ENCODE peak calls at places on chromosomes 16 and 17, in ten cellular contexts. U is lung; P is Panc1; L is left lung; Y is psoas muscle; I is CD8-positive, alpha-beta T cell; R is neural progenitor cell; F is mammary epithelial cell; X is bronchial epithelial cell; Q is GM23248. G is an unnamed sample.

GRCh38 chr16:69253796-69254426 is 57.2 kb upstream of the VPS4A start:
- DNase-seq in U (no peak), P (no peak), L (no peak), Y (no peak), I (no peak), R (no peak), F (no peak), X (no peak), Q (peak), G (no peak)

GRCh38 chr17:47220531-47220999 is 11.4 kb downstream of the MYL4 start:
- DNase-seq in U (no peak), P (no peak), L (no peak), Y (no peak), I (peak), R (no peak), F (no peak), X (peak), Q (no peak), G (no peak)

GRCh38 chr17:9195961-9196668 is 174.8 kb downstream of the NTN1 start:
- DNase-seq in U (no peak), P (no peak), L (no peak), Y (no peak), I (no peak), R (peak), F (no peak), X (no peak), Q (no peak), G (no peak)

GRCh38 chr16:75653926-75654325 is 6.4 kb downstream of the TERF2IP start:
- DNase-seq in U (no peak), P (no peak), L (no peak), Y (no peak), I (no peak), R (no peak), F (no peak), X (no peak), Q (peak), G (peak)

GRCh38 chr17:35312790-35313711 is 60.4 kb downstream of the SLFN11 start:
- DNase-seq in U (peak), P (peak), L (peak), Y (peak), I (peak), R (peak), F (peak), X (peak), Q (peak), G (peak)

GRCh38 chr16:88896238-88897065 is 30.0 kb upstream of the PABPN1L start:
- DNase-seq in U (no peak), P (no peak), L (no peak), Y (peak), I (no peak), R (no peak), F (no peak), X (no peak), Q (no peak), G (no peak)

GRCh38 chr16:67537636-67538591 is 9.3 kb downstream of the RIPOR1 start:
- DNase-seq in U (peak), P (no peak), L (peak), Y (peak), I (peak), R (peak), F (no peak), X (no peak), Q (peak), G (no peak)

GRCh38 chr17:11182430-11182829 is 58.6 kb upstream of the SHISA6 start:
- DNase-seq in U (no peak), P (no peak), L (no peak), Y (no peak), I (no peak), R (no peak), F (no peak), X (no peak), Q (no peak), G (no peak)

GRCh38 chr16:56617212-56618085 is 8.1 kb upstream of the MT1E start:
- DNase-seq in U (peak), P (no peak), L (peak), Y (peak), I (peak), R (peak), F (peak), X (peak), Q (peak), G (no peak)

GRCh38 chr16:16890964-16891363 is 512.0 kb downstream of the NPIPA7 start:
- DNase-seq in U (no peak), P (no peak), L (no peak), Y (no peak), I (no peak), R (no peak), F (no peak), X (no peak), Q (no peak), G (no peak)

GRCh38 chr16:84218961-84219360 is 20.9 kb downstream of the KCNG4 start:
- DNase-seq in U (no peak), P (no peak), L (no peak), Y (no peak), I (no peak), R (peak), F (no peak), X (no peak), Q (no peak), G (no peak)

GRCh38 chr16:65214196-65214595 is 92.3 kb upstream of the CDH11 start:
- DNase-seq in U (no peak), P (no peak), L (no peak), Y (no peak), I (no peak), R (no peak), F (no peak), X (peak), Q (peak), G (no peak)

GRCh38 chr17:51739245-51739886 is 419.1 kb downstream of the CA10 start:
- DNase-seq in U (no peak), P (no peak), L (no peak), Y (no peak), I (no peak), R (no peak), F (no peak), X (no peak), Q (no peak), G (no peak)

GRCh38 chr17:61352408-61352770 is 47.3 kb upstream of the TBX2 start:
- DNase-seq in U (no peak), P (no peak), L (no peak), Y (no peak), I (no peak), R (no peak), F (no peak), X (no peak), Q (no peak), G (no peak)

GRCh38 chr16:13101828-13102227 is 200.4 kb downstream of the SHISA9 start:
- DNase-seq in U (no peak), P (no peak), L (no peak), Y (no peak), I (no peak), R (no peak), F (no peak), X (no peak), Q (no peak), G (no peak)

GRCh38 chr16:12188674-12189249 is 212.2 kb downstream of the SNX29 start:
- DNase-seq in U (no peak), P (no peak), L (no peak), Y (no peak), I (no peak), R (no peak), F (peak), X (no peak), Q (peak), G (no peak)

GRCh38 chr16:49835116-49835880 is 20.6 kb downstream of the ZNF423 start:
- DNase-seq in U (no peak), P (no peak), L (no peak), Y (no peak), I (no peak), R (no peak), F (no peak), X (no peak), Q (no peak), G (no peak)

GRCh38 chr16:72847187-72848044 is 200.5 kb downstream of the ZFHX3 start:
- DNase-seq in U (no peak), P (no peak), L (no peak), Y (no peak), I (no peak), R (peak), F (no peak), X (peak), Q (peak), G (no peak)

GRCh38 chr17:28227278-28228108 is 91.5 kb upstream of the TMEM97 start:
- DNase-seq in U (peak), P (no peak), L (peak), Y (peak), I (no peak), R (peak), F (peak), X (peak), Q (peak), G (no peak)

GRCh38 chr16:89572042-89572441 is 3.5 kb upstream of the CPNE7 start:
- DNase-seq in U (no peak), P (no peak), L (no peak), Y (no peak), I (no peak), R (no peak), F (no peak), X (no peak), Q (peak), G (no peak)

GRCh38 chr16:46737621-46738214 is 10.4 kb downstream of the MYLK3 start:
- DNase-seq in U (no peak), P (no peak), L (no peak), Y (no peak), I (no peak), R (no peak), F (no peak), X (no peak), Q (no peak), G (no peak)

GRCh38 chr17:68821860-68822693 is 133.1 kb downstream of the ABCA8 start:
- DNase-seq in U (no peak), P (peak), L (no peak), Y (no peak), I (no peak), R (no peak), F (peak), X (peak), Q (peak), G (peak)

GRCh38 chr16:55735120-55735781 is 79.5 kb downstream of the SLC6A2 start:
- DNase-seq in U (no peak), P (no peak), L (no peak), Y (no peak), I (no peak), R (no peak), F (peak), X (peak), Q (no peak), G (no peak)

GRCh38 chr17:42991471-42991870 is 6.7 kb upstream of the RPL27 start:
- DNase-seq in U (no peak), P (no peak), L (no peak), Y (no peak), I (no peak), R (no peak), F (no peak), X (no peak), Q (no peak), G (no peak)

GRCh38 chr16:1745900-1746692 is 25.2 kb downstream of the NME3 start:
- DNase-seq in U (no peak), P (no peak), L (no peak), Y (no peak), I (no peak), R (no peak), F (no peak), X (no peak), Q (no peak), G (peak)

GRCh38 chr17:11996722-11997146 is 541 bp downstream of the ZNF18 start:
- DNase-seq in U (no peak), P (no peak), L (peak), Y (no peak), I (peak), R (no peak), F (peak), X (peak), Q (peak), G (no peak)

GRCh38 chr17:61382796-61383688 is 16.6 kb upstream of the TBX2 start:
- DNase-seq in U (no peak), P (no peak), L (no peak), Y (no peak), I (no peak), R (no peak), F (no peak), X (no peak), Q (no peak), G (no peak)

GRCh38 chr17:81184596-81184995 is 18.6 kb upstream of the AATK start:
- DNase-seq in U (no peak), P (no peak), L (no peak), Y (no peak), I (no peak), R (peak), F (no peak), X (no peak), Q (no peak), G (no peak)

GRCh38 chr17:41976142-41976768 is 9.7 kb downstream of the CNP start:
- DNase-seq in U (no peak), P (no peak), L (no peak), Y (no peak), I (no peak), R (no peak), F (no peak), X (no peak), Q (peak), G (no peak)

GRCh38 chr17:40556884-40557414 is 8.3 kb downstream of the CCR7 start:
- DNase-seq in U (peak), P (no peak), L (no peak), Y (no peak), I (no peak), R (no peak), F (no peak), X (no peak), Q (no peak), G (no peak)

GRCh38 chr17:36123431-36123830 is 19.8 kb downstream of the CCL4 start:
- DNase-seq in U (no peak), P (no peak), L (no peak), Y (no peak), I (no peak), R (no peak), F (no peak), X (no peak), Q (no peak), G (no peak)

GRCh38 chr17:57257213-57257873 is 1.0 kb downstream of the MSI2 start:
- DNase-seq in U (no peak), P (no peak), L (no peak), Y (no peak), I (no peak), R (peak), F (no peak), X (no peak), Q (peak), G (no peak)

GRCh38 chr16:70253291-70254094 is 1.8 kb upstream of the EXOSC6 start:
- DNase-seq in U (no peak), P (no peak), L (no peak), Y (no peak), I (no peak), R (peak), F (no peak), X (peak), Q (peak), G (no peak)

GRCh38 chr17:33142703-33143299 is 150.3 kb downstream of the ASIC2 start:
- DNase-seq in U (no peak), P (no peak), L (no peak), Y (no peak), I (no peak), R (peak), F (peak), X (peak), Q (peak), G (no peak)

GRCh38 chr17:41687828-41688640 is 651 bp upstream of the EIF1 start:
- DNase-seq in U (peak), P (no peak), L (peak), Y (peak), I (peak), R (no peak), F (peak), X (peak), Q (peak), G (no peak)

GRCh38 chr17:40980594-40980993 is 3.5 kb downstream of the KRT40 start:
- DNase-seq in U (no peak), P (no peak), L (no peak), Y (peak), I (no peak), R (no peak), F (no peak), X (no peak), Q (no peak), G (no peak)

GRCh38 chr17:59361386-59361785 is 29.9 kb downstream of the YPEL2 start:
- DNase-seq in U (no peak), P (no peak), L (no peak), Y (no peak), I (no peak), R (no peak), F (peak), X (no peak), Q (peak), G (no peak)

GRCh38 chr17:59365383-59365981 is 34.0 kb downstream of the YPEL2 start:
- DNase-seq in U (no peak), P (no peak), L (no peak), Y (no peak), I (no peak), R (peak), F (no peak), X (no peak), Q (no peak), G (no peak)

GRCh38 chr17:59366040-59366757 is 34.7 kb downstream of the YPEL2 start:
- DNase-seq in U (no peak), P (no peak), L (no peak), Y (no peak), I (no peak), R (peak), F (no peak), X (no peak), Q (no peak), G (no peak)

GRCh38 chr17:59361916-59362810 is 30.7 kb downstream of the YPEL2 start:
- DNase-seq in U (no peak), P (no peak), L (no peak), Y (no peak), I (peak), R (no peak), F (peak), X (peak), Q (peak), G (peak)

GRCh38 chr17:59362811-59363205 is 31.4 kb downstream of the YPEL2 start:
- DNase-seq in U (no peak), P (no peak), L (no peak), Y (no peak), I (no peak), R (no peak), F (no peak), X (no peak), Q (no peak), G (no peak)
- H3K4me3 ChIP-seq in U (no peak), P (no peak), L (no peak), Y (peak), I (peak), R (no peak), F (no peak), X (no peak), Q (peak), G (peak)

DNA sequence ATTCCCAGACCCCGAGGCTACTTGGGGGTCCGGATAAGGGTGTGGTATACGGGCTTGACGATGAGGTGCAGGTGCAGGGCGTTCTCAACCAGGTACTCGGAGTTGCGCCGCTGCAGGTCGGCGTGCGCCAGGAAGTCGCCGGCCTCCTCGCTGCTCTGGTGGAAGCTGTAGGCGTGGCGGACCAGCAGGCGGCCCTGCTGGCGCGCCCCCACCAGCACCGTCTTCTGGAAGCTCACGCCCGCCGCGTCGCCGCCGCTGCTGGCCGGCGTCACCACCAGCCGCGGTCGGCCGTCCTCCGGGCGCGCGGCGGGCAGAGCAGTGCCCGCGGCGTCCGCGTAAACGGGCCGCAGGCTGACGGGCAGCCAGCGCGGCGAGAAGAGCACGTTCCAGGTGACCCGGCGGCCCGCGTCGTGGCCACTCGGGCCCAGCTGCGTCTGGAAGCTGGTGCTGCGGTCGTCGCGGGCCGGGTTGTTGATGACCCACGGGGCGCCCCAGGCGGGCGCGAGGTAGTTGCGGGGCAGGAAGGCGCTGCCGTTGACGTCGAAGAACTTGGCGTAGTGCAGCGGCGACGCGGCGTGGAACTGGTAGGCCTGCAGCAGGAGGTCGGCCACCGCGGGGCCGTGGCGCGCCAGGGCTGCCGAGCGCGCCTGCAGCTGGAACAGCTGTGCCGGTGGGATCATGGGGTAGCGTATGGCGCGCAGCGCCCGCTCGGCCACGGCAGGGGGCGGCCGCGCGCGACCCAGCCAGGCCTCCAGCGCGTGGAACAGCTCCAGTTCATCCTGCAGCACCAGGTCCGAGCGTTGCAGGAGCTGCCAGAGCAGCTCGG is 4.8 kb downstream of the BTBD17 start:
- DNase-seq in U (no peak), P (no peak), L (no peak), Y (no peak), I (no peak), R (no peak), F (no peak), X (no peak), Q (peak), G (no peak)
- H3K4me3 ChIP-seq in U (no peak), P (no peak), L (no peak), Y (peak), I (no peak), R (no peak), F (no peak), X (no peak), Q (no peak), G (no peak)

DNA sequence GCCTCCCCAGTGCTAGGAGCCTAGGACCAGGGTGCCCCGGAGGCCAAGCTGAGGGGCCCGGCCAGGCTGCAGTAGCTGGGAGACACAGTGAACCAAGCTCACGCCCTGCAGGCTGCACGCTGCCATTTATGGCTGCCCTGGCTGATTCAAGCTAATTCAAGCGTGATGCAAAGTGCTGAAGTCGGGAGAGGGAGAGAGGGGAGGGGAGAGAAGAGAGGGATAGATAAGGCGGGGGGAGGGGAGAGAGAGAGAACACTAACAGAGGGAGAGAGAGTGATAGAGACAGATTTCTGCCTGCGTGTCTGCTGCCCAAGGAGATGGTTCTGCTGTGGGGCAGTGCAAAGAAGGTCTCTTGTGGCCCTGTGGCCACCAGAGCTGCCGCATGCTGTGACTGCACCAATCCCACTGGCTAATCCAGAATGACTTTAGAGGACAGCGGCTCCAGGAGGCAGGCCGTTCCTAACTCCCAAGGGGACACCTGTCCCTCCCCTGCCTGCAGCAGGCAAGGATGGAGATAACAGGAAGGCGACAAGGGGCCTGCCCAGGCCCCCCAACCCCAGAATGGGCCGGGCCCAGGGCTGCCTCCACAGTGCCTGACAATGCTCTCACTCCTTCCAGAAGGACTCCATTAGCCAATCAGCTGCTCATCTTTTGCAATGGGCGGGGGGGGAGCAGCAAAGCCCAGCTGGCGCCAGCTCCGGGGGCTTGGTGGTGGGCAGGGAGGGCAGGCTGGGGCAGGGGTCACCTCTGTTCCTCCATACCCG is 12.9 kb downstream of the MXRA7 start:
- DNase-seq in U (no peak), P (no peak), L (no peak), Y (no peak), I (no peak), R (peak), F (no peak), X (no peak), Q (peak), G (no peak)
- H3K4me3 ChIP-seq in U (no peak), P (no peak), L (no peak), Y (no peak), I (no peak), R (peak), F (no peak), X (no peak), Q (no peak), G (no peak)

DNA sequence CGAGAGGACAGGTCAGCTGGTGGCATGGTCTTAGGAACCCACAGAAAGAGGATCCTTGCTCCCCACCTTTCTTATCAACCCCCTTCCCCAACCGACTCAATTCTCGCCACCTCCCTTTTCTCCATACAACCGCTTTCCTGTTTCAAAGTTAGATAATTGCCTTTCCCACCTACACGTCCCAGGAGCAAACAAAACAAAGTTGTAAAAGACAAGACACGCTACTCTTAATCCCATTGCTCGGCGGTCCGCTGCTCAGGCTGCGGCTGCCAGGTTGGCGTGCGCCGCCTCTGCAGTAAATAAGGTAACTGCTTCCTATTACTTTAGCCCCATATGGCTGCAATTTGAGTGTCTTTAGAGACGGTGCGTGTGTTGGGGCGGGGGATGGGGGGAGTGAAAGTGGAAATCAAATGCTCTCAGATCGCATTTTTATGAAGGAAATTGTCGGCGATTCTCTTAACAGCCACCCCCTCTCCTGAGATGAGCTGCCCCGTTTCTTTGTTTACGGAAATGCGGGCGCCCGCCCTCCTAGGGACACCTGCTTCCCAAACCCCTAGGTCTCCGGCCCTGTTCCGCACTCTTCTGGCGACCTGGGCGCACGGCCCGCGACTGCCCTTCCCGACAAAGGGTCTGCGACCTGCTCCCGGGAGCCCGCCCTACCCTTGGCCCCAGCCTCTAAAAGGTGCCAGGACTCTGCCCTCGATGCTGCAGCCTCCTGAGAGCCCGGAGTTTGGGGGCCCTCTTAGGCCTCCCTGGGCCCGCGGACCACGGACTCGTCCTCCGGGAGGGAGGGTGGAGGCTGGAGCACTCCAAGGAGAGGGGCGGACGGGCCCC is 3.7 kb upstream of the CBX8 start:
- DNase-seq in U (no peak), P (no peak), L (no peak), Y (no peak), I (no peak), R (peak), F (peak), X (no peak), Q (peak), G (no peak)
- H3K4me3 ChIP-seq in U (no peak), P (peak), L (no peak), Y (peak), I (no peak), R (peak), F (peak), X (peak), Q (no peak), G (no peak)